ENCODE peak calls at places on chromosomes 11 and 22, in six cellular contexts. Y is fibroblast of lung, U is epithelial cell of esophagus, S is tibial nerve, H is fibroblast of pulmonary artery, R is cardiac fibroblast. L is an unnamed sample.

GRCh38 chr11:90243534-90243933 is 20.7 kb upstream of the CHORDC1 start:
- DNase-seq in Y (no peak), U (peak), S (no peak), H (no peak), R (no peak), L (no peak)

GRCh38 chr11:61144511-61145179 is 16.6 kb downstream of the VPS37C start:
- DNase-seq in Y (no peak), U (no peak), S (no peak), H (no peak), R (no peak), L (no peak)

GRCh38 chr22:29375436-29376076 is 12.8 kb downstream of the AP1B1 start:
- DNase-seq in Y (no peak), U (peak), S (no peak), H (no peak), R (peak), L (peak)

GRCh38 chr11:44457862-44458261 is 107.6 kb upstream of the CD82 start:
- DNase-seq in Y (no peak), U (no peak), S (no peak), H (no peak), R (no peak), L (no peak)

GRCh38 chr22:50115693-50116092 is 25.9 kb downstream of the MOV10L1 start:
- DNase-seq in Y (peak), U (no peak), S (no peak), H (peak), R (peak), L (no peak)

GRCh38 chr11:78189851-78190250 is 1.1 kb downstream of the USP35 start:
- DNase-seq in Y (no peak), U (no peak), S (no peak), H (no peak), R (no peak), L (no peak)

GRCh38 chr11:103699656-103700055 is 336.8 kb upstream of the DDI1 start:
- DNase-seq in Y (no peak), U (no peak), S (no peak), H (no peak), R (no peak), L (no peak)

GRCh38 chr11:1888811-1889526 is 2.7 kb downstream of the PRR33 start:
- DNase-seq in Y (no peak), U (no peak), S (no peak), H (no peak), R (no peak), L (no peak)

GRCh38 chr11:38448284-38448683 is 1850.2 kb upstream of the RAG2 start:
- DNase-seq in Y (no peak), U (peak), S (no peak), H (peak), R (peak), L (peak)

GRCh38 chr22:50205781-50206569 is 5.2 kb downstream of the SELENOO start:
- DNase-seq in Y (no peak), U (no peak), S (no peak), H (no peak), R (no peak), L (no peak)

GRCh38 chr11:7673724-7674434 is 579 bp upstream of the CYB5R2 start:
- DNase-seq in Y (no peak), U (peak), S (peak), H (no peak), R (no peak), L (peak)

GRCh38 chr11:9053631-9054030 is 37.8 kb downstream of the SCUBE2 start:
- DNase-seq in Y (peak), U (peak), S (no peak), H (peak), R (peak), L (peak)

GRCh38 chr11:1879941-1880720 is 11.6 kb downstream of the PRR33 start:
- DNase-seq in Y (peak), U (no peak), S (peak), H (peak), R (peak), L (peak)

GRCh38 chr22:22168190-22168940 is 76.2 kb upstream of the VPREB1 start:
- DNase-seq in Y (peak), U (peak), S (no peak), H (peak), R (peak), L (peak)

GRCh38 chr22:27775698-27776409 is 25.7 kb downstream of the MN1 start:
- DNase-seq in Y (no peak), U (no peak), S (no peak), H (no peak), R (no peak), L (no peak)

GRCh38 chr11:2090172-2091111 is 48.7 kb downstream of the IGF2 start:
- DNase-seq in Y (no peak), U (no peak), S (no peak), H (no peak), R (no peak), L (no peak)

GRCh38 chr11:105799728-105800462 is 190.0 kb downstream of the GRIA4 start:
- DNase-seq in Y (no peak), U (no peak), S (no peak), H (no peak), R (no peak), L (no peak)

GRCh38 chr22:17243524-17243923 is 24.3 kb upstream of the ADA2 start:
- DNase-seq in Y (no peak), U (peak), S (no peak), H (no peak), R (peak), L (peak)

GRCh38 chr11:68889948-68890446 is 13.6 kb downstream of the MRPL21 start:
- DNase-seq in Y (peak), U (peak), S (peak), H (peak), R (peak), L (peak)

GRCh38 chr11:126725521-126725920 is 275.0 kb downstream of the KIRREL3 start:
- DNase-seq in Y (no peak), U (no peak), S (no peak), H (no peak), R (no peak), L (no peak)

GRCh38 chr11:127376316-127376715 is 375.7 kb upstream of the KIRREL3 start:
- DNase-seq in Y (no peak), U (no peak), S (no peak), H (no peak), R (no peak), L (no peak)

GRCh38 chr11:83070878-83071640 is 638 bp downstream of the RAB30 start:
- DNase-seq in Y (no peak), U (no peak), S (no peak), H (peak), R (peak), L (peak)

GRCh38 chr11:93589347-93589746 is 46.2 kb upstream of the SMCO4 start:
- DNase-seq in Y (no peak), U (no peak), S (no peak), H (no peak), R (no peak), L (no peak)

GRCh38 chr11:69385466-69385820 is 91.5 kb downstream of the MYEOV start:
- DNase-seq in Y (no peak), U (no peak), S (no peak), H (no peak), R (no peak), L (no peak)

GRCh38 chr11:9825895-9826294 is 162.0 kb downstream of the SWAP70 start:
- DNase-seq in Y (no peak), U (no peak), S (no peak), H (no peak), R (no peak), L (no peak)

GRCh38 chr22:22685586-22685985 is 41.2 kb downstream of the GGTLC2 start:
- DNase-seq in Y (no peak), U (no peak), S (no peak), H (no peak), R (no peak), L (no peak)

GRCh38 chr11:14376920-14377319 is 17.9 kb upstream of the RRAS2 start:
- DNase-seq in Y (peak), U (peak), S (no peak), H (no peak), R (no peak), L (no peak)

GRCh38 chr22:32202539-32203180 is 2.2 kb downstream of the RFPL2 start:
- DNase-seq in Y (peak), U (peak), S (no peak), H (peak), R (peak), L (peak)

GRCh38 chr22:32205974-32206773 is 1.3 kb upstream of the RFPL2 start:
- DNase-seq in Y (no peak), U (no peak), S (no peak), H (no peak), R (no peak), L (no peak)

GRCh38 chr22:32204856-32205722 is at the start of gene RFPL2:
- DNase-seq in Y (peak), U (peak), S (no peak), H (peak), R (peak), L (no peak)

GRCh38 chr22:32203181-32204105 is 1.4 kb downstream of the RFPL2 start:
- DNase-seq in Y (no peak), U (no peak), S (no peak), H (no peak), R (no peak), L (no peak)

DNA sequence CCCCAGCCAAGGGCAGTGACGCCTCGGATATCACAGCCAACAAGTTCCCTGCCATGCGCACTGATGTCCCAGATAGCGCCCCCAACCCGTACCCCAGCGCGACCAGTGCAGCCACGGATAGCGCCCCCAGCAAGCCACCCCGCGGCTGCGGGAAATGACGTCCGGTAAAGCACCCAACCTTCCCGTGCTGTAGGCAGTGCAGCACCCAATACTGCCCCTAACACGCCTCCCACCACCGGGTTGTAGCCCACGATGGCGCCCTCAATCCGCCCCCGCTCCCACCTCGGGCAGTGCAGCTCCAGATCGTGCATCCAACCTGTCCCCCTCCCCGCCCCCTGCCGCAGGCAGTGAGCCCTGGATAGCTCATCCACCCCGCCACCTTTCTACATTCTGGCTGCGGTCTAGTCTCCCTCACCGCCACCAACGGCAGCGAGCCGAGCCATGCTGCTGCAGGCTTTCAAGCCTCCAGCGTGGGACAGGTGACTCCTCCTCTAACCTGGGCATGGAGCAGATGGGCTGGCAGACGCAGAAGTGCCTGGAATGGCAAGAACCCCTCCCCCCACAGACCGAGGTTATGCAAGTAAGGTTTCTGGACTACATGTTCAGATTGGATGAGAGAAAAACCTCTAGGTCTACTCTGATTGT is 540 bp downstream of the RFPL2 start:
- DNase-seq in Y (no peak), U (no peak), S (no peak), H (no peak), R (no peak), L (no peak)
- TF ChIP-seq CTCF in Y (no peak), U (no peak), S (no peak), H (no peak), R (no peak), L (no peak)

GRCh38 chr11:111361082-111361801 is 17.8 kb downstream of the POU2AF1 start:
- DNase-seq in Y (no peak), U (peak), S (no peak), H (no peak), R (no peak), L (no peak)
- H3K4me3 ChIP-seq in Y (no peak), U (no peak), S (no peak), H (no peak), R (no peak), L (no peak)

GRCh38 chr11:64918056-64918455 is 1.0 kb upstream of the ATG2A start:
- DNase-seq in Y (peak), U (peak), S (no peak), H (peak), R (peak), L (peak)
- TF ChIP-seq CTCF in Y (peak), U (peak), S (peak), H (peak), R (peak), L (peak)

GRCh38 chr11:118147502-118147901 is 5.1 kb downstream of the SCN4B start:
- DNase-seq in Y (no peak), U (no peak), S (no peak), H (no peak), R (no peak), L (no peak)

GRCh38 chr11:118145285-118146227 is 7.1 kb downstream of the SCN4B start:
- DNase-seq in Y (peak), U (peak), S (peak), H (peak), R (peak), L (peak)

GRCh38 chr11:118144869-118145268 is 7.8 kb downstream of the SCN4B start:
- DNase-seq in Y (no peak), U (no peak), S (no peak), H (no peak), R (no peak), L (no peak)

GRCh38 chr11:118148240-118148639 is 4.4 kb downstream of the SCN4B start:
- DNase-seq in Y (no peak), U (no peak), S (no peak), H (no peak), R (no peak), L (no peak)

GRCh38 chr11:118146554-118146953 is 6.1 kb downstream of the SCN4B start:
- DNase-seq in Y (no peak), U (no peak), S (no peak), H (no peak), R (no peak), L (no peak)
- H3K4me3 ChIP-seq in Y (no peak), U (no peak), S (no peak), H (no peak), R (no peak), L (no peak)

GRCh38 chr11:42778193-42778592 is 533.6 kb upstream of the API5 start:
- DNase-seq in Y (no peak), U (no peak), S (no peak), H (no peak), R (no peak), L (no peak)
- TF ChIP-seq CTCF in Y (no peak), U (no peak), S (no peak), H (no peak), R (no peak), L (no peak)

DNA sequence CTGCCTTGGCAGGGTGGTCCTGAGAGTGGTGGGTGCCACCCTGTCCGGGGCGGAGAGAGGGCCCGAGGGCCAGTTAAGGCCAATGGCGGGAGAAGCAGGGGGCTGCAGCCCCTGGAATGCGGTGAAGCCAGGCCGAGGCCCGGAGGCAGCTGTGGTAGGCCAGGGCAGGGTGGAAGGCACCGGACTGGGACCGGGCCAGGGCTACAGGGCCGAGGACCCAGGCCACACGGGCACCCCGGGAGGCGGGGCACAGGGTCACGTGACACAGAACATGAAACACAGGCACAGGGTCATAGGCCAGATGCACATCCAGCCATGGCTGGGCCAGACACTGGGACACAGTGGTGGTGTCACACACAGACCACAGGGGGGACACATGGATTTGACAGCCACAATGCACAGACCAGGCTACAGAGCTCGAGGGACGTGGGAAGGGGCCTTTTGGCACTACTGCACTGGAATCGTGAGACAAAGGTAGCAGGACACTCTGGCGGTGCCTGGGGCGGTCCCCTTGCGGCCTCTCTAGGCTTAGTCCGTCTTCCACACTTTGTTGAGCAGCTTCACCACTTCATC is 2.8 kb downstream of the SLC25A1 start:
- DNase-seq in Y (no peak), U (no peak), S (no peak), H (no peak), R (no peak), L (no peak)
- H3K4me3 ChIP-seq in Y (no peak), U (no peak), S (no peak), H (no peak), R (no peak), L (no peak)

GRCh38 chr22:35257002-35257320 is 332 bp upstream of the HMGXB4 start:
- DNase-seq in Y (no peak), U (no peak), S (no peak), H (no peak), R (no peak), L (no peak)

GRCh38 chr22:35253946-35254345 is 3.3 kb upstream of the HMGXB4 start:
- DNase-seq in Y (no peak), U (no peak), S (no peak), H (no peak), R (no peak), L (no peak)

GRCh38 chr22:35258144-35258988 is 1.1 kb downstream of the HMGXB4 start:
- DNase-seq in Y (peak), U (peak), S (peak), H (peak), R (peak), L (peak)

DNA sequence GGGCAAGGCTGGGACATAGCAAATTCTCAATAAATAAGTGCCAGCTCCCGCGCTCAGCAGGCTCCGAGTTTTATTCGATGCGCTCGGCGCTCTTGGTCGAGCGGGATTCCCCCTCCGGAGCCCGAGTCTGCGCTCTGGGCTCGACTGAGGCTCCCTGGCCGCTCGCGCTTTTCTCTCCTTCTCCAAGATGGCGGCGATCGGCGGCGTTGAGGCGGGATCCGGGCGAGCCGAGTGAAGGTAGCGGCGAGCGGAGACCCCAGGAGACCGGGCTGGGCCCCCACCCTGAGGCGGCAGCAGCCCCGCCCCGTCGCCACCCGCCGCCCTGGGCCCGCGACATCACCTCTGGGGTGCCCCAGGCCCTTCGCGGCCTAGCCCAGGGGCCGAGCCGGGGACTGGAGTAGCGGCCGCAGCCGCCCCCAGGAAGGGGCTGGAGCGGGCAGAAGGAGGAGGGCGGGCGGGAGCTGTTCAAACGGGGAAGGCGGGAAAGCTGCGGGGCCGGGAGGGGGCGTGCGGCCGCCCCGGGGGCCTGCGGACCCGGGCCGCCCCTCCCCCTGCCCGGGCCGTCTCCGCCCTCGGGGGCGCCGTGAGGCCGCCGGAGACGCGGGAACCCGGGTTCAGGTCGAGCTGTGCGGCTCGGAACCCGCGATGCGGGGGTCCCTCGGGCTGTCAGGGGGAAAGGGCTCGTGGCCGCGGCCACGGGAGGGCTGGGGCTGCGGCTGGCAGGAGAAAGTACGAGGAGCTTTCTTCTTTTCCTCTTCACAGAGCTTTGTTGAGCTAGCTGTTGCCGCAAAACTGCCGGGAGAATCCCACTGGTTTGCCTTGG is at the start of gene HMGXB4:
- DNase-seq in Y (peak), U (peak), S (peak), H (peak), R (peak), L (peak)
- TF ChIP-seq CTCF in Y (no peak), U (no peak), S (no peak), H (no peak), R (no peak), L (no peak)